ENCODE peak calls at places on chromosomes 3 and 15, in four cellular contexts. F is stomach, V is substantia nigra, R is fibroblast of the aortic adventitia. K is an unnamed sample.
A peak's percentile ranks its signal among the peaks of the same experiment; 100 is the strongest.

GRCh38 chr15:32974691-32975090 is 219.8 kb downstream of the FMN1 start:
- DNase-seq in F (no peak), V (no peak), R (peak; percentile 93), K (peak; percentile 44)

GRCh38 chr15:69253156-69253555 is 45.6 kb upstream of the PAQR5 start:
- DNase-seq in F (no peak), V (no peak), R (peak; percentile 92), K (peak; percentile 85)

GRCh38 chr15:40234783-40235182 is 4.1 kb upstream of the PAK6 start:
- DNase-seq in F (no peak), V (no peak), R (no peak), K (no peak)

GRCh38 chr3:113485161-113485609 is 29.8 kb downstream of the SPICE1 start:
- DNase-seq in F (peak; percentile 32), V (no peak), R (no peak), K (no peak)

GRCh38 chr3:52004158-52004787 is 8.6 kb upstream of the RPL29 start:
- DNase-seq in F (no peak), V (peak; percentile 69), R (peak; percentile 57), K (peak; percentile 31)

GRCh38 chr3:173225351-173225750 is 84.3 kb upstream of the SPATA16 start:
- DNase-seq in F (no peak), V (no peak), R (no peak), K (no peak)

GRCh38 chr3:170470063-170471006 is 51.7 kb downstream of the CLDN11 start:
- DNase-seq in F (no peak), V (no peak), R (peak; percentile 71), K (peak; percentile 33)

GRCh38 chr3:150216041-150216811 is 191.9 kb upstream of the TSC22D2 start:
- DNase-seq in F (no peak), V (no peak), R (peak; percentile 95), K (no peak)

GRCh38 chr3:24377218-24377993 is 117.2 kb downstream of the THRB start:
- DNase-seq in F (no peak), V (no peak), R (no peak), K (peak; percentile 34)

GRCh38 chr3:71210257-71211002 is 373.1 kb downstream of the FOXP1 start:
- DNase-seq in F (peak; percentile 35), V (no peak), R (peak; percentile 79), K (peak; percentile 59)

GRCh38 chr3:196096382-196096953 is 14.6 kb upstream of the TFRC start:
- DNase-seq in F (peak; percentile 50), V (no peak), R (no peak), K (no peak)

GRCh38 chr3:48345946-48346572 is 12.6 kb upstream of the SPINK8 start:
- DNase-seq in F (no peak), V (no peak), R (no peak), K (no peak)

GRCh38 chr3:193207874-193208273 is 33.1 kb upstream of the PLAAT1 start:
- DNase-seq in F (no peak), V (no peak), R (no peak), K (no peak)

GRCh38 chr15:26171266-26171665 is 308.1 kb upstream of the ATP10A start:
- DNase-seq in F (no peak), V (no peak), R (no peak), K (no peak)

GRCh38 chr15:28885630-28886430 is at the start of gene APBA2:
- DNase-seq in F (no peak), V (no peak), R (peak; percentile 7), K (peak; percentile 24)

GRCh38 chr3:59862686-59863085 is 812.9 kb upstream of the CFAP20DC start:
- DNase-seq in F (no peak), V (no peak), R (peak; percentile 60), K (peak; percentile 36)

GRCh38 chr3:150147776-150148175 is 177.1 kb upstream of the PFN2 start:
- DNase-seq in F (no peak), V (no peak), R (peak; percentile 49), K (peak; percentile 97)

GRCh38 chr3:25441234-25441856 is 13.3 kb downstream of the RARB start:
- DNase-seq in F (no peak), V (no peak), R (no peak), K (no peak)

GRCh38 chr3:142866841-142867631 is 21.8 kb downstream of the PCOLCE2 start:
- DNase-seq in F (peak; percentile 58), V (no peak), R (no peak), K (no peak)

GRCh38 chr3:126348308-126348920 is 8.8 kb downstream of the KLF15 start:
- DNase-seq in F (no peak), V (no peak), R (no peak), K (no peak)

GRCh38 chr3:149114458-149114857 is 15.0 kb upstream of the HPS3 start:
- DNase-seq in F (no peak), V (no peak), R (peak; percentile 60), K (no peak)

GRCh38 chr3:122969585-122970453 is 57.7 kb downstream of the SEMA5B start:
- DNase-seq in F (no peak), V (no peak), R (peak; percentile 87), K (no peak)

GRCh38 chr3:4495294-4496110 is 2.4 kb downstream of the ITPR1 start:
- DNase-seq in F (no peak), V (no peak), R (no peak), K (no peak)

GRCh38 chr3:150760431-150761200 is 2.4 kb downstream of the SIAH2 start:
- DNase-seq in F (no peak), V (no peak), R (no peak), K (no peak)

GRCh38 chr3:37812497-37812896 is 49.2 kb upstream of the CTDSPL start:
- DNase-seq in F (no peak), V (no peak), R (peak; percentile 65), K (no peak)

GRCh38 chr15:70096215-70096974 is 1.3 kb downstream of the TLE3 start:
- DNase-seq in F (peak; percentile 47), V (no peak), R (no peak), K (peak; percentile 48)

GRCh38 chr15:63191895-63192603 is 2.6 kb downstream of the RAB8B start:
- DNase-seq in F (no peak), V (no peak), R (no peak), K (no peak)

GRCh38 chr3:11847607-11848006 is 922 bp upstream of the TAMM41 start:
- DNase-seq in F (no peak), V (no peak), R (no peak), K (no peak)

GRCh38 chr3:16587047-16587702 is 18.0 kb downstream of the DAZL start:
- DNase-seq in F (no peak), V (no peak), R (no peak), K (no peak)

GRCh38 chr3:38317186-38317759 is 29.3 kb upstream of the XYLB start:
- DNase-seq in F (no peak), V (no peak), R (no peak), K (no peak)

GRCh38 chr3:128276151-128276445 is 122.8 kb downstream of the EEFSEC start:
- DNase-seq in F (no peak), V (no peak), R (no peak), K (no peak)

GRCh38 chr3:120284702-120285507 is at the start of gene GPR156:
- DNase-seq in F (no peak), V (no peak), R (no peak), K (no peak)

GRCh38 chr3:13047296-13048165 is 25.7 kb downstream of the IQSEC1 start:
- DNase-seq in F (no peak), V (no peak), R (no peak), K (no peak)

GRCh38 chr3:99753268-99753975 is 64.2 kb upstream of the CMSS1 start:
- DNase-seq in F (no peak), V (peak; percentile 2), R (peak; percentile 94), K (peak; percentile 83)

K was measured in HCEC 1CT.